ENCODE peak calls at places on chromosomes 6 and 20, in five cellular contexts. H is progenitor cell of endocrine pancreas, Y is colonic mucosa, F is choroid plexus epithelial cell, T is left ventricle myocardium inferior. V is an unnamed sample.

GRCh38 chr20:58137236-58137635 is 91.2 kb downstream of the ANKRD60 start:
- DNase-seq in T (no peak), Y (no peak), H (no peak), F (no peak), V (peak; percentile 40)

GRCh38 chr6:150418825-150419594 is 50.2 kb downstream of the IYD start:
- DNase-seq in H (peak; percentile 50), Y (peak; percentile 75), F (peak; percentile 79), T (peak; percentile 71), V (peak; percentile 89)

GRCh38 chr6:17470953-17471335 is 77.5 kb downstream of the CAP2 start:
- DNase-seq in H (no peak), F (peak; percentile 82), Y (no peak), T (no peak), V (no peak)

GRCh38 chr6:102517506-102517905 is 1124.0 kb downstream of the GRIK2 start:
- DNase-seq in H (no peak), Y (no peak), T (no peak), F (no peak), V (no peak)

GRCh38 chr6:131914967-131915751 is 36.0 kb downstream of the CCN2 start:
- DNase-seq in T (peak; percentile 19), Y (peak; percentile 78), H (peak; percentile 19), F (peak; percentile 94), V (no peak)

GRCh38 chr6:158629376-158630221 is 14.9 kb downstream of the DYNLT1 start:
- DNase-seq in Y (peak; percentile 15), T (no peak), F (no peak), H (no peak), V (peak; percentile 60)

GRCh38 chr6:19836799-19837510 is at the start of gene ID4:
- DNase-seq in Y (peak; percentile 86), T (peak; percentile 92), F (peak; percentile 96), H (peak; percentile 96), V (peak; percentile 99)

GRCh38 chr20:7379621-7380220 is 560.5 kb downstream of the HAO1 start:
- DNase-seq in Y (no peak), T (no peak), F (no peak), H (no peak), V (no peak)

GRCh38 chr6:119985952-119986736 is 636.6 kb upstream of the MAN1A1 start:
- DNase-seq in Y (no peak), H (no peak), F (no peak), T (no peak), V (no peak)

GRCh38 chr20:54219751-54220426 is 12.0 kb downstream of the PFDN4 start:
- DNase-seq in H (no peak), T (no peak), F (peak; percentile 73), Y (no peak), V (no peak)

GRCh38 chr20:56424931-56425330 is 12.9 kb downstream of the CASS4 start:
- DNase-seq in H (no peak), F (no peak), Y (no peak), T (no peak), V (no peak)

GRCh38 chr6:75602164-75602896 is 650 bp downstream of the SENP6 start:
- DNase-seq in Y (peak; percentile 48), F (peak; percentile 60), H (peak; percentile 36), T (peak; percentile 45), V (peak; percentile 87)

GRCh38 chr20:58875541-58876134 is 23.1 kb downstream of the GNAS start:
- DNase-seq in F (no peak), Y (no peak), T (no peak), H (no peak), V (peak; percentile 19)

GRCh38 chr6:21590345-21590744 is 3.2 kb upstream of the SOX4 start:
- DNase-seq in F (peak; percentile 41), Y (no peak), T (no peak), H (no peak), V (no peak)
- TF ChIP-seq CTCF in F (peak; percentile 32), Y (no peak), T (no peak), H (no peak), V (peak; percentile 26)

DNA sequence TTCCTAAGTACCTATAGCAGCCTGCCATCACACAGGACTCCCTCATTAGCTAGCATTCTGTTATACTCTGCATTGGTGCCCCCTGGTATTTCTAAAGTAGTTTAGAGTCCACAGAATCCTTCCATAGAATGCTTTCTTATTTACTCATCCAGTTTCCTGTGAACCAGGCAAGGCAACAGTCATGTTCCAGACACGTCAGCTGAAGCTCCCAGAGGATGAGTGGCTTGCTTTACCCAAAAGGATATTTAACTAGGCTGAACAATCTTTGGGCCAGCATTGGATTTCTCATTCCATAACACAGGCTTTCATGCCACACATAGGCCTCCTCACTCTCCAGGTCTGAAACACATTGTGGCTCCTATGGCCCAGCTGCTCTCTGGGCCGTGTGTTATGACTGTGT is 203.8 kb upstream of the MAP3K7 start:
- DNase-seq in T (no peak), F (peak; percentile 11), Y (no peak), H (no peak), V (no peak)
- TF ChIP-seq CTCF in T (no peak), F (no peak), Y (no peak), H (no peak), V (no peak)

GRCh38 chr6:64254558-64254957 is 619.0 kb downstream of the PHF3 start:
- DNase-seq in Y (no peak), H (no peak), F (no peak), T (no peak), V (no peak)

GRCh38 chr6:64252256-64252655 is 616.7 kb downstream of the PHF3 start:
- DNase-seq in Y (no peak), F (no peak), T (no peak), H (no peak), V (no peak)

GRCh38 chr6:64255000-64255399 is 619.4 kb downstream of the PHF3 start:
- DNase-seq in Y (no peak), H (no peak), T (no peak), F (no peak), V (no peak)

GRCh38 chr6:64249129-64249528 is 613.5 kb downstream of the PHF3 start:
- DNase-seq in F (peak; percentile 63), Y (no peak), T (no peak), H (no peak), V (no peak)

DNA sequence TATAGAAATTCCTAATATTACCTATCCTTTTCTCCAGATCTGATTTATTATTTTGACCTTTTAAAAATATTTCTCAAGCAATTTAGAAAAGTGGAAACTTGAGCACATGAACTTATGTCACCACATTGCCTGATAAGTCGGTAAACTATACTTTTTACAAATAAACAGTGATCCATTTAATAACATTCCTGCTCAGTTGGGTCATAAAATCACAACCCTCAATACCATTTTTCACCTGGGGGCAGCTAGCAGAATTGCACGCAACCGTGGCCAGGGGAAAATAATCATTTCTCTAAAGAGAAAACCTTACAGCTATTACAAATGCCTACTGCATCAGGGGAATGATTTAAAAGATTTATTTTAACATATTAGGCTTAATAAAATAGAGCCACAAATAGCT is 614.5 kb downstream of the PHF3 start:
- DNase-seq in F (peak; percentile 67), T (no peak), H (no peak), Y (no peak), V (no peak)
- TF ChIP-seq CTCF in F (peak; percentile 60), T (no peak), H (peak; percentile 25), Y (no peak), V (no peak)

GRCh38 chr6:108163267-108163643 is 2.6 kb upstream of the NR2E1 start:
- DNase-seq in Y (no peak), T (no peak), H (no peak), F (no peak), V (no peak)
- TF ChIP-seq CTCF in Y (no peak), T (no peak), H (peak; percentile 29), F (no peak), V (no peak)